ENCODE peak calls at places on chromosomes 12 and 14, in five cellular contexts. T is posterior cingulate gyrus; U is stimulated activated CD8-positive, alpha-beta memory T cell treated with anti-CD3 and anti-CD28 coated beads, Interleukin-4, amount 100 ng/mL, for 1 hour; D is sigmoid colon; K is LoVo. Z is an unnamed sample.

GRCh38 chr12:5433081-5433839 is 1.4 kb downstream of the NTF3 start:
- DNase-seq in T (no peak), U (no peak), D (no peak), K (no peak), Z (no peak)

GRCh38 chr12:130879212-130879686 is 7.4 kb downstream of the RAN start:
- DNase-seq in T (no peak), U (no peak), D (peak; percentile 61), K (no peak), Z (no peak)

GRCh38 chr14:104319489-104320241 is 181.3 kb downstream of the KIF26A start:
- DNase-seq in T (no peak), U (no peak), D (no peak), K (no peak), Z (peak; percentile 85)

GRCh38 chr12:77070382-77071294 is 5.3 kb upstream of the E2F7 start:
- DNase-seq in T (no peak), U (no peak), D (no peak), K (no peak), Z (no peak)

GRCh38 chr12:101773560-101774206 is 34.4 kb upstream of the SYCP3 start:
- DNase-seq in T (peak; percentile 30), U (peak; percentile 52), D (peak; percentile 73), K (peak; percentile 78), Z (no peak)

GRCh38 chr12:50505386-50505827 is 622 bp downstream of the DIP2B start:
- DNase-seq in T (no peak), U (peak; percentile 7), D (peak; percentile 71), K (no peak), Z (no peak)

GRCh38 chr14:26707234-26707633 is 109.4 kb upstream of the NOVA1 start:
- DNase-seq in T (no peak), U (no peak), D (no peak), K (no peak), Z (no peak)

GRCh38 chr14:70011098-70011497 is 131.9 kb downstream of the SMOC1 start:
- DNase-seq in T (no peak), U (no peak), D (no peak), K (no peak), Z (no peak)

GRCh38 chr12:52872644-52873384 is 24.0 kb upstream of the KRT78 start:
- DNase-seq in T (no peak), U (no peak), D (no peak), K (peak; percentile 44), Z (no peak)